ENCODE peak calls at places on chromosomes 1 and 21, in seven cellular contexts. Y, H, D, A, M, B and P are unnamed samples.

GRCh38 chr21:43786423-43787179 is 2.8 kb upstream of the RRP1 start:
- DNase-seq in Y (no peak), H (no peak), D (no peak), A (no peak), M (no peak), B (no peak), P (no peak)

GRCh38 chr1:55134152-55134808 is 80.9 kb downstream of the USP24 start:
- DNase-seq in Y (no peak), H (no peak), D (no peak), A (no peak), M (no peak), B (no peak), P (no peak)

GRCh38 chr1:226207048-226207447 is 16.4 kb upstream of the MIXL1 start:
- DNase-seq in Y (no peak), H (no peak), D (no peak), A (no peak), M (no peak), B (no peak), P (no peak)

GRCh38 chr1:54160351-54160750 is 7.6 kb upstream of the CDCP2 start:
- DNase-seq in Y (peak), H (no peak), D (peak), A (peak), M (no peak), B (peak), P (no peak)

GRCh38 chr21:44706026-44706705 is 5.2 kb downstream of the TSPEAR start:
- DNase-seq in Y (no peak), H (no peak), D (no peak), A (no peak), M (peak), B (no peak), P (no peak)

GRCh38 chr1:228061411-228062084 is 21.0 kb upstream of the ARF1 start:
- DNase-seq in Y (no peak), H (no peak), D (no peak), A (no peak), M (peak), B (no peak), P (no peak)

GRCh38 chr1:25675729-25676476 is 59.3 kb downstream of the MAN1C1 start:
- DNase-seq in Y (no peak), H (no peak), D (no peak), A (no peak), M (no peak), B (no peak), P (no peak)

GRCh38 chr1:204093421-204093717 is 20.5 kb downstream of the SOX13 start:
- DNase-seq in Y (no peak), H (no peak), D (no peak), A (no peak), M (no peak), B (no peak), P (no peak)

GRCh38 chr1:212293579-212293978 is 8.4 kb downstream of the PPP2R5A start:
- DNase-seq in Y (no peak), H (peak), D (peak), A (no peak), M (no peak), B (peak), P (no peak)

GRCh38 chr1:4957027-4957426 is 302.6 kb downstream of the AJAP1 start:
- DNase-seq in Y (no peak), H (no peak), D (no peak), A (no peak), M (no peak), B (no peak), P (no peak)

GRCh38 chr1:214658785-214659184 is 55.8 kb downstream of the CENPF start:
- DNase-seq in Y (no peak), H (peak), D (peak), A (peak), M (no peak), B (peak), P (no peak)

GRCh38 chr1:109478806-109479205 is 4.9 kb upstream of the ATXN7L2 start:
- DNase-seq in Y (peak), H (no peak), D (no peak), A (peak), M (peak), B (peak), P (no peak)

GRCh38 chr1:92577251-92577895 is 90.6 kb upstream of the GFI1 start:
- DNase-seq in Y (no peak), H (peak), D (no peak), A (no peak), M (no peak), B (no peak), P (peak)

GRCh38 chr1:226655251-226656163 is 83.6 kb downstream of the ITPKB start:
- DNase-seq in Y (peak), H (no peak), D (no peak), A (peak), M (no peak), B (no peak), P (no peak)

GRCh38 chr1:212555426-212555825 is 53.1 kb upstream of the ATF3 start:
- DNase-seq in Y (no peak), H (no peak), D (no peak), A (peak), M (no peak), B (no peak), P (no peak)

GRCh38 chr1:15028117-15028516 is 125.4 kb upstream of the TMEM51 start:
- DNase-seq in Y (no peak), H (peak), D (peak), A (peak), M (no peak), B (peak), P (peak)

GRCh38 chr1:203516906-203517305 is 23.0 kb downstream of the OPTC start:
- DNase-seq in Y (no peak), H (no peak), D (no peak), A (no peak), M (no peak), B (no peak), P (no peak)

GRCh38 chr1:228838717-228839500 is 103.6 kb downstream of the RHOU start:
- DNase-seq in Y (no peak), H (peak), D (peak), A (no peak), M (peak), B (peak), P (no peak)

GRCh38 chr1:112501810-112502641 is 6.7 kb upstream of the WNT2B start:
- DNase-seq in Y (peak), H (peak), D (peak), A (peak), M (peak), B (peak), P (peak)

GRCh38 chr1:24022611-24023359 is 42.7 kb upstream of the SRSF10 start:
- DNase-seq in Y (no peak), H (peak), D (peak), A (peak), M (no peak), B (peak), P (no peak)

GRCh38 chr1:207666342-207666741 is 21.4 kb downstream of the CR1L start:
- DNase-seq in Y (no peak), H (no peak), D (no peak), A (no peak), M (no peak), B (no peak), P (no peak)
- H3K4ac ChIP-seq in Y (no peak), H (no peak), D (no peak), A (no peak), M (no peak), B (no peak), P (no peak)

DNA sequence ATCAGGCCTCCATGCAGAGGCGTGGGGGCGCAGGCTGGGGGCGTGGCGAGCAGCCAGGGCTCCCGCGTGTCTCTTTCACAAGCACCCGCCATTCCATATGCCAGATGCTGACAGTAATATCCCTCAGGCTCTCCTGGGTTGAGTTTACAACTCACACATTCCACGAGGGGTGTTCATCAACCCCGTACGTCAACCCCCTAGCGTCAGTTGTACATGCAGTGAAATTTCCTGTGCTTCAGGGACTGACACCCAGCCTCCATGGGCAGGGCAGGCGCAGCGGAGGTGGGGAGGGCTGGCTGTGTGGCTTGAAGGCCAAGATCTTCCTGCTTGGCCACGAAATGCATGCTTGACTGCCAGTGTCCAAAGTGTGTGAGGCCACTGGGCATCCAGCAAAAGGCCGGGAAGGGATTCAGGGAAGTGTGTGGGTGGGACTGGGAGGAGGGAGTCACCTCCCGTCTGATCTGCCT is 33.6 kb downstream of the CLIC6 start:
- DNase-seq in Y (no peak), H (peak), D (peak), A (no peak), M (no peak), B (peak), P (no peak)
- H4K8ac ChIP-seq in Y (no peak), H (peak), D (no peak), A (no peak), M (no peak), B (no peak), P (no peak)

DNA sequence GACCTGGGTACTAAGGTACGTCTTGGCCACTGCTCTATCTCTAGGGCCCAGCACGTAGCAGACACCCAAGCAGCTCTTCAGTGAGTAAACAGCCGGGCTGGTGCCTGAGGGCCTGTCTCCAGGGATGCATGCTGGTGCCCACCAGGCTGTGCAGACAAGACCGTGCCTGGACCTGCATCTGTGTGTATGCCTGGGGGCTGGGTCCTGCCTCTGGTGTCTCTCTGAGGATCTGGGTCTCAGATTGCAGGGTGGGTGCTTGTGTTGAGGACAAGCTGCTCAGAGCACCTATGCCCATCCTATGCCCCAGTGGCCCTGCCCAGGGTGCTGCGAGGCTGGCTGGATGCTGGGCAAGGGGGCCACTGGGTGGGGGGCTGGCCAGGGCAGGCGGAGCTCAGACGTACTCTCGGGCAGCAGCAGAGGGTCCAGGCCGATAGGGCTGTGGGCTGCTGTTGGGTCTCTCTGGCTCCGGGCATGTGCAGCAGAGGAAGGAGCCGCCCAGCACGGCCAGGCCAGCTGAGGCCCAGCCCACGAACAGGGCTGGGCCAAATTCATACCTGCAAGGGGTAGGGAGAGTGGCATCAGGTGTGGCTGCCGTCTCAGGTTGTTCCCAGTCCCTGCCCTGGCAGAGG is 4.4 kb downstream of the CLDN19 start:
- DNase-seq in Y (no peak), H (no peak), D (no peak), A (no peak), M (no peak), B (peak), P (no peak)
- H3K4ac ChIP-seq in Y (no peak), H (no peak), D (no peak), A (no peak), M (no peak), B (no peak), P (no peak)

GRCh38 chr1:100145116-100145515 is 12.2 kb downstream of the TRMT13 start:
- DNase-seq in Y (no peak), H (peak), D (no peak), A (no peak), M (no peak), B (peak), P (no peak)
- H4K8ac ChIP-seq in Y (no peak), H (no peak), D (no peak), A (no peak), M (no peak), B (no peak), P (no peak)